ENCODE peak calls at places on chromosomes 4 and X, in seven cellular contexts. A is uterus; M is CD8-positive, alpha-beta T cell; V is CD8-positive, alpha-beta memory T cell; D is spleen; L is PC-3; E is aorta. B is an unnamed sample. For H3K27me3 and H3K4me1, the result is how much of the 10 kb centered on the place peaks cover.

GRCh38 chr4:81469774-81470455 is 1.8 kb downstream of the RASGEF1B start:
- DNase-seq in A (no peak), V (no peak), L (no peak), E (no peak), D (no peak), M (no peak), B (no peak)

GRCh38 chr4:78902313-78902712 is 36.9 kb downstream of the PAQR3 start:
- DNase-seq in E (no peak), D (no peak), M (no peak), V (no peak), A (no peak), L (no peak), B (no peak)

GRCh38 chrX:14003876-14004425 is 25.7 kb downstream of the GEMIN8 start:
- DNase-seq in M (no peak), D (no peak), V (no peak), L (no peak), E (no peak), A (no peak), B (no peak)

GRCh38 chr4:156971168-156971601 is 414 bp downstream of the PDGFC start:
- DNase-seq in M (no peak), A (peak), L (no peak), E (peak), V (no peak), D (peak), B (peak)

GRCh38 chr4:14880805-14881204 is 121.5 kb upstream of the CPEB2 start:
- DNase-seq in M (no peak), L (no peak), V (no peak), E (no peak), A (no peak), D (no peak), B (no peak)

GRCh38 chr4:88583643-88584470 is 8.4 kb upstream of the HERC3 start:
- DNase-seq in L (no peak), E (no peak), D (no peak), A (no peak), V (no peak), M (no peak), B (no peak)

GRCh38 chr4:77284036-77284435 is 127.0 kb downstream of the CCNG2 start:
- DNase-seq in D (no peak), V (no peak), E (no peak), A (no peak), L (no peak), M (no peak), B (no peak)

GRCh38 chr4:178453057-178453456 is 1010.8 kb upstream of the AGA start:
- DNase-seq in V (no peak), A (no peak), M (no peak), L (no peak), E (no peak), D (no peak), B (no peak)

GRCh38 chr4:56060021-56060420 is 111.3 kb downstream of the CEP135 start:
- DNase-seq in L (no peak), A (no peak), M (no peak), E (no peak), D (no peak), V (no peak), B (no peak)

GRCh38 chr4:18138076-18138665 is 116.6 kb upstream of the LCORL start:
- DNase-seq in D (no peak), L (no peak), V (no peak), A (no peak), M (no peak), E (no peak), B (no peak)

GRCh38 chr4:88230953-88231835 is 53.2 kb downstream of the PPM1K start:
- DNase-seq in M (no peak), L (no peak), V (no peak), E (no peak), A (no peak), D (no peak), B (peak)

GRCh38 chrX:141158084-141158483 is 18.8 kb downstream of the LDOC1 start:
- DNase-seq in E (no peak), M (no peak), D (no peak), L (no peak), V (no peak), A (no peak), B (no peak)

GRCh38 chr4:143357161-143357845 is 20.6 kb downstream of the GAB1 start:
- DNase-seq in M (no peak), L (peak), E (no peak), D (no peak), A (no peak), V (no peak), B (no peak)

GRCh38 chr4:123386608-123387007 is 10.0 kb upstream of the SPRY1 start:
- DNase-seq in A (no peak), L (no peak), M (no peak), V (no peak), E (no peak), D (no peak), B (no peak)

GRCh38 chr4:102623622-102624021 is 122.5 kb downstream of the NFKB1 start:
- DNase-seq in D (no peak), L (peak), V (no peak), M (no peak), A (no peak), E (no peak), B (peak)
- H3K27me3 ChIP-seq in D (under half), L (under half), V (under half), M (under half), A (under half), E (under half), B (under half)

GRCh38 chr4:153346563-153346962 is 2.1 kb downstream of the MND1 start:
- DNase-seq in A (no peak), L (no peak), D (no peak), V (no peak), M (no peak), E (no peak), B (no peak)
- H3K4me1 ChIP-seq in A (under half), L (under half), D (under half), V (under half), M (under half), E (under half), B (half or more)

GRCh38 chrX:17559728-17560379 is 177.4 kb upstream of the SCML1 start:
- DNase-seq in L (peak), A (no peak), E (no peak), M (no peak), V (no peak), D (no peak), B (peak)
- H3K27me3 ChIP-seq in L (under half), A (under half), E (under half), M (under half), V (under half), D (under half), B (under half)

GRCh38 chrX:17553961-17554482 is 179.0 kb downstream of the NHS start:
- DNase-seq in L (no peak), V (no peak), E (no peak), A (no peak), M (no peak), D (no peak), B (no peak)

GRCh38 chrX:17549005-17549685 is 174.1 kb downstream of the NHS start:
- DNase-seq in D (no peak), L (no peak), M (no peak), A (no peak), E (no peak), V (no peak), B (no peak)

GRCh38 chrX:17552251-17552650 is 177.3 kb downstream of the NHS start:
- DNase-seq in M (no peak), D (no peak), E (no peak), V (no peak), A (no peak), L (peak), B (no peak)

GRCh38 chrX:17550011-17550410 is 175.0 kb downstream of the NHS start:
- DNase-seq in M (no peak), E (no peak), D (no peak), A (no peak), V (no peak), L (no peak), B (no peak)

DNA sequence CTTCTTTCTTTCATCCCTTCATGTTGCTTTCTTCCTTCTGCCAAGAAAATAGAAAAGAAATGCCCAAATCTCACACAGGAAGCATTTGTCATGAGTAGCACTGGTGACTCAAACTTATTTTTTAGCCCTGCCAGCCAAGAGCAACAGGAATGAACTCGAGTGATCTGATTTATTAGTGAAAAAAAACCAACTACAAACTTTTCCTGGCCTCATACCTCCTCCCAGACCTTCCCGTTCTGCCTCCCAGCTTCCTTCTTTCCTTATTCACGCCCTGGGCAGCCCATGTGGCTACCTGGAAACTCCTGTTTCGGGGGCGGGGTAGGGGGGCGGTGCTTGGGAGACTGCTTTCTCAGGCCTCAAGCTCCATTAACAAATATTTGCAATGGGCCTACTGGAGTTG is 178.5 kb downstream of the NHS start:
- DNase-seq in E (peak), A (no peak), L (peak), V (no peak), M (no peak), D (no peak), B (no peak)
- H3K4me1 ChIP-seq in E (under half), A (under half), L (under half), V (under half), M (under half), D (under half), B (under half)

GRCh38 chr4:1522606-1523005 is 116.4 kb upstream of the NKX1-1 start:
- DNase-seq in E (no peak), V (no peak), D (peak), M (no peak), L (no peak), A (no peak), B (no peak)
- H3K27me3 ChIP-seq in E (under half), V (under half), D (half or more), M (under half), L (under half), A (under half), B (under half)

DNA sequence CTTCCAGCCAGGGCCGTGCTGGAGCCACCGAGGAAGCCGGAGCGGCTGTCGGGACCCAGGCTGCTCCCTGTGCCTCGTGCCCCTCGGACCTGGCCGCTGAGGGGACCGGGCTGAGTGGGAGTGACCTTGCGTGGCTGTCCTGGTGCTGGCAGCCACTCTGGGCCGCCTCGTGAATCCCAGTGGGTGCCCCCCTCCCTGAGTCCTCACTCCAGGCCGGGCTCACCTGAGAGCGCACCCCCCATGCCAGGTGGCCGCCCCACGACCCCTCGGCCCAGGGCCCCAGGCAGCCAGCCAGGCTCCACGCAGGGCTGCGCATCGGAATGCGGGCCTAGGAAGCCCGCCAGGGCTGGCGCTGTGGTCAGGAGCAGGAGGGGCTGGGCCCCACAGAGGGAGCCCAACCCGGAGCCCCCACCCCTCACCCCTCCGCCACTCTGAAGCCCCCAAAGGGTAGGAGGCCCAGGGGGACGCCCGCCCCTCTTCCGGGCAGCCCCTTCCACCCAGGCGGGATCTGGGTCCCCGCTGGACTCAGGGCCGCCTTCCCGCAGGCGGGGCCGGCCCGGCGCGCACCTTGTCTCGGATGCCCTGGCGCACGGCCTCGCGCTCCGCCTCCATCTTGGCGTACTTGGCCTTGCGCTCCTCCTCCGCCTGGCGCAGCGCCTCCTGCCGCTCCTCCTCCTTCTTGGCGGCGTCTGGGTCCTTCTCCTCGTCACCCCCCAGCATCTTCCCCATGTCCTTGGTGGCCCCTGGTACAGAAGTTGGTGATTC is 33.9 kb downstream of the CPLX1 start:
- DNase-seq in E (no peak), A (peak), D (no peak), L (peak), M (peak), V (peak), B (no peak)
- H3K4me1 ChIP-seq in E (under half), A (under half), D (half or more), L (under half), M (under half), V (under half), B (under half)

GRCh38 chr4:3770323-3771166 is 4.4 kb downstream of the ADRA2C start:
- DNase-seq in E (no peak), V (no peak), D (no peak), M (no peak), L (no peak), A (no peak), B (no peak)

GRCh38 chr4:3769642-3770184 is 3.5 kb downstream of the ADRA2C start:
- DNase-seq in M (no peak), A (no peak), V (no peak), E (no peak), L (no peak), D (no peak), B (no peak)

GRCh38 chr4:3772632-3773031 is 6.4 kb downstream of the ADRA2C start:
- DNase-seq in L (no peak), V (no peak), M (no peak), E (peak), D (no peak), A (no peak), B (no peak)

GRCh38 chr4:3771932-3772495 is 5.8 kb downstream of the ADRA2C start:
- DNase-seq in L (no peak), E (no peak), V (no peak), D (no peak), M (no peak), A (no peak), B (no peak)

DNA sequence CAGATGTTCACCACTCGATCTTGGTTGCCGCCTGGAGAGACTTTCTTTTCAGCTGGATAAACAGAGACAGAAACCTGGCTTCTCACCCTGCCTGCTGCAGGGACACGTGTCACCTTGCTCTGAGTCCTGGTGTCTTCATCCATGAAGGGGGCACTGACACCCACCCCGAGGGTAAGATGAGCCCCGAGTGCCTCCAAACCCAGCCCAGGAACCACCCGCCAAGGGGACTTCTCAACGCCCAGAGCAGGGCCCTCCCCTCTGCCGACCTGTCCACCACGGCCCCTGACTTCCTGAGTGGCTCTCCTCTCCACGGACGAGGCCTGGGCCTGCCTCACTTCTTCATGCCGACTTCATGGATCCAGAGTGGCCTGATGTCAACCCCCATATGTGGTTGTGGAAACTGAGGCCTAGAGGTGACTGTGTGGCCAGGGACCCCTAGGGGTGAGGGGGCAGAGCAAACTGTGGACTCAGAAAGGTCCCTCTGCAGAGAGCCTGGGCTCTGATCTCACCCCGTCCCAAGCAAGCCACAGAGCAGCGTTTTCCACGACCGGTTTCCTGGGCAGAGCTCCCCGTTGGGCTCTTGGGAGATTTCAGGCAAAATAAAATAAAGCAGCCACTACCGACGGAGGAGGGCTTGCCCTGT is 5.1 kb downstream of the ADRA2C start:
- DNase-seq in D (no peak), L (no peak), V (no peak), A (no peak), E (no peak), M (no peak), B (no peak)
- H3K27me3 ChIP-seq in D (half or more), L (under half), V (under half), A (under half), E (under half), M (under half), B (under half)

GRCh38 chr4:155701827-155702226 is 35.2 kb downstream of the GUCY1A1 start:
- DNase-seq in M (no peak), E (no peak), L (no peak), A (no peak), D (no peak), V (no peak), B (no peak)
- H3K4me1 ChIP-seq in M (under half), E (under half), L (under half), A (under half), D (under half), V (under half), B (under half)

GRCh38 chrX:43560247-43560946 is 95.7 kb upstream of the MAOA start:
- DNase-seq in A (no peak), E (no peak), V (no peak), M (no peak), D (no peak), L (no peak), B (no peak)

GRCh38 chrX:43566170-43566569 is 89.9 kb upstream of the MAOA start:
- DNase-seq in L (peak), V (no peak), E (no peak), A (no peak), D (no peak), M (no peak), B (no peak)

GRCh38 chrX:43559643-43560042 is 96.5 kb upstream of the MAOA start:
- DNase-seq in V (no peak), E (peak), D (no peak), L (peak), A (peak), M (peak), B (peak)

GRCh38 chrX:43564953-43565352 is 91.1 kb upstream of the MAOA start:
- DNase-seq in V (no peak), A (no peak), E (no peak), D (no peak), L (peak), M (no peak), B (no peak)

GRCh38 chrX:43562372-43562771 is 93.7 kb upstream of the MAOA start:
- DNase-seq in M (no peak), A (no peak), D (no peak), E (no peak), L (no peak), V (no peak), B (no peak)
- H3K27me3 ChIP-seq in M (under half), A (under half), D (under half), E (under half), L (under half), V (under half), B (under half)

GRCh38 chr4:2796261-2797187 is 3.6 kb downstream of the SH3BP2 start:
- DNase-seq in D (peak), A (peak), V (no peak), M (peak), E (peak), L (peak), B (no peak)
- H3K4me1 ChIP-seq in D (half or more), A (under half), V (half or more), M (half or more), E (under half), L (under half), B (under half)

B was measured in SJSA1.